ENCODE peak calls at places on chromosome 10, in four cellular contexts. L, U, C and Q are unnamed samples. For H3K4me1, the result is how much of the 10 kb centered on the place peaks cover.

GRCh38 chr10:69456880-69457693 is 5.8 kb downstream of the TSPAN15 start:
- DNase-seq in L (no peak), U (no peak), C (no peak), Q (no peak)

GRCh38 chr10:13489035-13489434 is 39.8 kb downstream of the BEND7 start:
- DNase-seq in L (no peak), U (no peak), C (no peak), Q (no peak)

GRCh38 chr10:70222340-70222794 is 10.9 kb downstream of the PPA1 start:
- DNase-seq in L (no peak), U (no peak), C (peak), Q (no peak)

GRCh38 chr10:61733358-61733940 is 70.7 kb downstream of the CABCOCO1 start:
- DNase-seq in L (peak), U (peak), C (peak), Q (peak)

GRCh38 chr10:110504111-110504735 is 6.5 kb downstream of the DUSP5 start:
- DNase-seq in L (peak), U (peak), C (no peak), Q (no peak)

GRCh38 chr10:18364987-18365775 is 225.0 kb downstream of the CACNB2 start:
- DNase-seq in L (no peak), U (no peak), C (no peak), Q (no peak)

GRCh38 chr10:91887075-91887899 is 22.0 kb downstream of the FGFBP3 start:
- DNase-seq in L (peak), U (no peak), C (peak), Q (peak)

GRCh38 chr10:100737359-100738054 is 7.9 kb upstream of the PAX2 start:
- DNase-seq in L (peak), U (no peak), C (no peak), Q (no peak)

GRCh38 chr10:116082211-116082610 is 190.8 kb downstream of the GFRA1 start:
- DNase-seq in L (no peak), U (no peak), C (no peak), Q (no peak)

GRCh38 chr10:76547352-76547972 is 1090.1 kb downstream of the KCNMA1 start:
- DNase-seq in L (peak), U (peak), C (peak), Q (peak)

GRCh38 chr10:44198780-44199097 is 186.2 kb downstream of the CXCL12 start:
- DNase-seq in L (no peak), U (no peak), C (no peak), Q (peak)

GRCh38 chr10:117865945-117866344 is 180.8 kb downstream of the RAB11FIP2 start:
- DNase-seq in L (no peak), U (no peak), C (no peak), Q (no peak)

GRCh38 chr10:68938117-68938516 is 17.9 kb upstream of the DDX21 start:
- DNase-seq in L (no peak), U (no peak), C (peak), Q (peak)

GRCh38 chr10:114486938-114487814 is 82.9 kb upstream of the AFAP1L2 start:
- DNase-seq in L (peak), U (no peak), C (no peak), Q (no peak)

GRCh38 chr10:9786101-9786500 is 1231.6 kb upstream of the CELF2 start:
- DNase-seq in L (no peak), U (no peak), C (no peak), Q (no peak)

GRCh38 chr10:50541921-50542320 is 81.8 kb downstream of the SGMS1 start:
- DNase-seq in L (no peak), U (no peak), C (no peak), Q (no peak)

GRCh38 chr10:83276971-83277370 is 862.3 kb upstream of the GHITM start:
- DNase-seq in L (no peak), U (no peak), C (no peak), Q (no peak)

GRCh38 chr10:88108115-88108610 is 244.7 kb downstream of the PTEN start:
- DNase-seq in L (no peak), U (no peak), C (no peak), Q (no peak)

GRCh38 chr10:101939273-101939635 is 95.7 kb upstream of the KCNIP2 start:
- DNase-seq in L (no peak), U (no peak), C (no peak), Q (no peak)

GRCh38 chr10:131310904-131311660 is 439 bp downstream of the TCERG1L start:
- DNase-seq in L (no peak), U (no peak), C (no peak), Q (no peak)
- H3K4me3 ChIP-seq in L (no peak), U (no peak), C (no peak), Q (no peak)

GRCh38 chr10:125132331-125132730 is 28.0 kb downstream of the CTBP2 start:
- DNase-seq in L (no peak), U (no peak), C (no peak), Q (peak)
- H3K4me1 ChIP-seq in L (under half), U (under half), C (half or more), Q (under half)

GRCh38 chr10:96276831-96277230 is 5.5 kb upstream of the BLNK start:
- DNase-seq in L (no peak), U (no peak), C (no peak), Q (no peak)

GRCh38 chr10:96275685-96276418 is 4.5 kb upstream of the BLNK start:
- DNase-seq in L (no peak), U (peak), C (peak), Q (no peak)

GRCh38 chr10:96279219-96279641 is 7.9 kb upstream of the BLNK start:
- DNase-seq in L (peak), U (no peak), C (no peak), Q (no peak)

GRCh38 chr10:96272986-96273280 is 1.6 kb upstream of the BLNK start:
- DNase-seq in L (no peak), U (no peak), C (no peak), Q (no peak)

GRCh38 chr10:96276426-96276825 is 5.1 kb upstream of the BLNK start:
- DNase-seq in L (no peak), U (no peak), C (no peak), Q (no peak)
- H3K27ac ChIP-seq in L (no peak), U (no peak), C (peak), Q (no peak)

DNA sequence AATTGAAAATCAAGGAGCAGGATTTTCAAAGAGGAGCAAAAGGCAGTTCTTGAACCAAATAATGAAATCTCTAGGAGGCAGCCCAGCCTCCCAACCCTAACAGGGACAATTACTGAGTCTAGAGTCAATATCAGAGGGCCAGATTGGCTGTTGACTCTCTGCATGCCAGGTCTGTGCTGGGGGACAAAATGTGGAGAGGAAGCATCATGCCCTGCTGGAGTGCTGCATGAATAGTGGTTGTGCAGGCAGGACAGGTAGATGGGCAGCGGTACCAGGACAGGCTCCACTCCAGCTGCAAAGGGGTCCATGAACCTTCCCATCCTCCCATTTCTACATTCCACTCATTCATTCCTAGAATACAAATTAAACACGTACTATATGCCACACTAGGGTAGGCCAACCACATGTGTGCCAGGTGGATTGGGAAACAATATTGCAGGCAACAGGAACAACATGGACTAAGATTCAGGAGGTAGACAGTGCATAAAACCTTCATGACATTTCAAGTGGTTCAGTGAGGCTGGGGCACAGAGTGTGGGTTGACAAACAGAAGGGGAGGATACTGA is 30.4 kb upstream of the MAT1A start:
- DNase-seq in L (no peak), U (no peak), C (no peak), Q (no peak)
- H3K4me3 ChIP-seq in L (no peak), U (no peak), C (no peak), Q (no peak)